ENCODE peak calls at places on chromosome 4, in six cellular contexts. One of them, this sample, is unnamed.
A peak's percentile ranks its signal among the peaks of the same experiment; 100 is the strongest.

GRCh38 chr4:81472249-81473085 is 760 bp upstream of the RASGEF1B start:
- DNase-seq in AG04450: no peak
- DNase-seq in A549: peak; percentile 14
- DNase-seq in GM13977: peak; percentile 63
- DNase-seq in IMR-90: no peak
- DNase-seq in RWPE1: peak; percentile 24
- DNase-seq in this sample: peak; percentile 8

GRCh38 chr4:111800551-111800950 is 344.7 kb upstream of the FAM241A start:
- DNase-seq in AG04450: no peak
- DNase-seq in A549: no peak
- DNase-seq in GM13977: no peak
- DNase-seq in IMR-90: no peak
- DNase-seq in RWPE1: no peak
- DNase-seq in this sample: no peak

GRCh38 chr4:116385583-116385982 is 699.8 kb downstream of the TRAM1L1 start:
- DNase-seq in AG04450: no peak
- DNase-seq in A549: no peak
- DNase-seq in GM13977: no peak
- DNase-seq in IMR-90: no peak
- DNase-seq in RWPE1: no peak
- DNase-seq in this sample: no peak

GRCh38 chr4:23068756-23069155 is 376.0 kb downstream of the GBA3 start:
- DNase-seq in AG04450: no peak
- DNase-seq in A549: no peak
- DNase-seq in GM13977: no peak
- DNase-seq in IMR-90: no peak
- DNase-seq in RWPE1: no peak
- DNase-seq in this sample: no peak

GRCh38 chr4:130736436-130737185 is 1640.7 kb downstream of the C4orf33 start:
- DNase-seq in AG04450: no peak
- DNase-seq in A549: no peak
- DNase-seq in GM13977: no peak
- DNase-seq in IMR-90: no peak
- DNase-seq in RWPE1: no peak
- DNase-seq in this sample: no peak

GRCh38 chr4:53763813-53764597 is 172.7 kb upstream of the LNX1 start:
- DNase-seq in AG04450: peak; percentile 68
- DNase-seq in A549: no peak
- DNase-seq in GM13977: no peak
- DNase-seq in IMR-90: peak; percentile 89
- DNase-seq in RWPE1: peak; percentile 5
- DNase-seq in this sample: peak; percentile 94

GRCh38 chr4:19324175-19324574 is 927.5 kb upstream of the SLIT2 start:
- DNase-seq in AG04450: no peak
- DNase-seq in A549: no peak
- DNase-seq in GM13977: no peak
- DNase-seq in IMR-90: no peak
- DNase-seq in RWPE1: no peak
- DNase-seq in this sample: no peak

GRCh38 chr4:133152801-133153526 is 3.9 kb downstream of the PCDH10 start:
- DNase-seq in AG04450: no peak
- DNase-seq in A549: no peak
- DNase-seq in GM13977: peak; percentile 22
- DNase-seq in IMR-90: no peak
- DNase-seq in RWPE1: no peak
- DNase-seq in this sample: no peak

GRCh38 chr4:84493092-84493850 is 5.8 kb downstream of the NKX6-1 start:
- DNase-seq in AG04450: no peak
- DNase-seq in A549: no peak
- DNase-seq in GM13977: no peak
- DNase-seq in IMR-90: peak; percentile 10
- DNase-seq in RWPE1: no peak
- DNase-seq in this sample: peak; percentile 9

GRCh38 chr4:140183270-140183669 is 29.3 kb upstream of the MAML3 start:
- DNase-seq in AG04450: no peak
- DNase-seq in A549: no peak
- DNase-seq in GM13977: no peak
- DNase-seq in IMR-90: no peak
- DNase-seq in RWPE1: no peak
- DNase-seq in this sample: no peak

GRCh38 chr4:109574443-109574850 is 14.4 kb downstream of the MCUB start:
- DNase-seq in AG04450: no peak
- DNase-seq in A549: peak; percentile 26
- DNase-seq in GM13977: no peak
- DNase-seq in IMR-90: no peak
- DNase-seq in RWPE1: no peak
- DNase-seq in this sample: no peak

GRCh38 chr4:109495514-109495913 is 61.9 kb downstream of the SEC24B start:
- DNase-seq in AG04450: no peak
- DNase-seq in A549: no peak
- DNase-seq in GM13977: no peak
- DNase-seq in IMR-90: no peak
- DNase-seq in RWPE1: no peak
- DNase-seq in this sample: no peak

GRCh38 chr4:7654550-7655266 is 220.0 kb upstream of the PSAPL1 start:
- DNase-seq in AG04450: no peak
- DNase-seq in A549: no peak
- DNase-seq in GM13977: no peak
- DNase-seq in IMR-90: no peak
- DNase-seq in RWPE1: no peak
- DNase-seq in this sample: no peak

GRCh38 chr4:163110442-163110841 is 56.2 kb downstream of the NAF1 start:
- DNase-seq in AG04450: no peak
- DNase-seq in A549: no peak
- DNase-seq in GM13977: no peak
- DNase-seq in IMR-90: no peak
- DNase-seq in RWPE1: no peak
- DNase-seq in this sample: no peak

GRCh38 chr4:163109967-163110366 is 56.7 kb downstream of the NAF1 start:
- DNase-seq in AG04450: no peak
- DNase-seq in A549: no peak
- DNase-seq in GM13977: no peak
- DNase-seq in IMR-90: no peak
- DNase-seq in RWPE1: no peak
- DNase-seq in this sample: no peak

GRCh38 chr4:163111588-163111987 is 55.1 kb downstream of the NAF1 start:
- DNase-seq in AG04450: no peak
- DNase-seq in A549: no peak
- DNase-seq in GM13977: no peak
- DNase-seq in IMR-90: peak; percentile 26
- DNase-seq in RWPE1: no peak
- DNase-seq in this sample: peak; percentile 4

GRCh38 chr4:163108614-163109013 is 58.1 kb downstream of the NAF1 start:
- DNase-seq in AG04450: no peak
- DNase-seq in A549: no peak
- DNase-seq in GM13977: no peak
- DNase-seq in IMR-90: no peak
- DNase-seq in RWPE1: no peak
- DNase-seq in this sample: no peak

GRCh38 chr4:163107754-163108153 is 58.9 kb downstream of the NAF1 start:
- DNase-seq in AG04450: no peak
- DNase-seq in A549: no peak
- DNase-seq in GM13977: peak; percentile 17
- DNase-seq in IMR-90: peak; percentile 46
- DNase-seq in RWPE1: no peak
- DNase-seq in this sample: peak; percentile 16
- TF ChIP-seq CTCF in AG04450: peak; percentile 50
- TF ChIP-seq CTCF in A549: peak; percentile 14
- TF ChIP-seq CTCF in GM13977: peak; percentile 49
- TF ChIP-seq CTCF in IMR-90: peak; percentile 54
- TF ChIP-seq CTCF in RWPE1: peak; percentile 10
- TF ChIP-seq CTCF in this sample: peak; percentile 72

GRCh38 chr4:38132140-38132673 is 172.0 kb downstream of the PTTG2 start:
- DNase-seq in AG04450: peak; percentile 79
- DNase-seq in A549: no peak
- DNase-seq in GM13977: peak; percentile 76
- DNase-seq in IMR-90: peak; percentile 99
- DNase-seq in RWPE1: peak; percentile 27
- DNase-seq in this sample: peak; percentile 87

GRCh38 chr4:38130884-38131283 is 170.7 kb downstream of the PTTG2 start:
- DNase-seq in AG04450: no peak
- DNase-seq in A549: no peak
- DNase-seq in GM13977: no peak
- DNase-seq in IMR-90: no peak
- DNase-seq in RWPE1: no peak
- DNase-seq in this sample: no peak

GRCh38 chr4:38132843-38133662 is 172.9 kb downstream of the PTTG2 start:
- DNase-seq in AG04450: no peak
- DNase-seq in A549: no peak
- DNase-seq in GM13977: no peak
- DNase-seq in IMR-90: no peak
- DNase-seq in RWPE1: no peak
- DNase-seq in this sample: no peak

GRCh38 chr4:38129452-38129830 is 169.2 kb downstream of the PTTG2 start:
- DNase-seq in AG04450: no peak
- DNase-seq in A549: no peak
- DNase-seq in GM13977: no peak
- DNase-seq in IMR-90: no peak
- DNase-seq in RWPE1: no peak
- DNase-seq in this sample: no peak

GRCh38 chr4:38131371-38132139 is 171.4 kb downstream of the PTTG2 start:
- DNase-seq in AG04450: no peak
- DNase-seq in A549: no peak
- DNase-seq in GM13977: peak; percentile 37
- DNase-seq in IMR-90: no peak
- DNase-seq in RWPE1: no peak
- DNase-seq in this sample: no peak
- TF ChIP-seq CTCF in AG04450: no peak
- TF ChIP-seq CTCF in A549: no peak
- TF ChIP-seq CTCF in GM13977: no peak
- TF ChIP-seq CTCF in IMR-90: no peak
- TF ChIP-seq CTCF in RWPE1: no peak
- TF ChIP-seq CTCF in this sample: no peak

GRCh38 chr4:80324171-80324570 is 11.4 kb upstream of the CFAP299 start:
- DNase-seq in AG04450: no peak
- DNase-seq in A549: no peak
- DNase-seq in GM13977: no peak
- DNase-seq in IMR-90: no peak
- DNase-seq in RWPE1: no peak
- DNase-seq in this sample: no peak

GRCh38 chr4:80321776-80322175 is 13.8 kb upstream of the CFAP299 start:
- DNase-seq in AG04450: no peak
- DNase-seq in A549: no peak
- DNase-seq in GM13977: no peak
- DNase-seq in IMR-90: no peak
- DNase-seq in RWPE1: no peak
- DNase-seq in this sample: no peak

GRCh38 chr4:80321341-80321740 is 14.2 kb upstream of the CFAP299 start:
- DNase-seq in AG04450: no peak
- DNase-seq in A549: no peak
- DNase-seq in GM13977: no peak
- DNase-seq in IMR-90: no peak
- DNase-seq in RWPE1: no peak
- DNase-seq in this sample: no peak

GRCh38 chr4:80322716-80323115 is 12.8 kb upstream of the CFAP299 start:
- DNase-seq in AG04450: no peak
- DNase-seq in A549: no peak
- DNase-seq in GM13977: no peak
- DNase-seq in IMR-90: peak; percentile 68
- DNase-seq in RWPE1: peak; percentile 59
- DNase-seq in this sample: peak; percentile 63
- TF ChIP-seq CTCF in AG04450: peak; percentile 47
- TF ChIP-seq CTCF in A549: no peak
- TF ChIP-seq CTCF in GM13977: no peak
- TF ChIP-seq CTCF in IMR-90: peak; percentile 69
- TF ChIP-seq CTCF in RWPE1: no peak
- TF ChIP-seq CTCF in this sample: peak; percentile 63

GRCh38 chr4:67332627-67333026 is 212.7 kb downstream of the CENPC start:
- DNase-seq in AG04450: no peak
- DNase-seq in A549: no peak
- DNase-seq in GM13977: no peak
- DNase-seq in IMR-90: no peak
- DNase-seq in RWPE1: peak; percentile 15
- DNase-seq in this sample: peak; percentile 7
- TF ChIP-seq CTCF in AG04450: peak; percentile 47
- TF ChIP-seq CTCF in A549: no peak
- TF ChIP-seq CTCF in GM13977: peak; percentile 41
- TF ChIP-seq CTCF in IMR-90: peak; percentile 13
- TF ChIP-seq CTCF in RWPE1: no peak
- TF ChIP-seq CTCF in this sample: peak; percentile 73

GRCh38 chr4:76197971-76198410 is 15.6 kb downstream of the SCARB2 start:
- DNase-seq in AG04450: peak; percentile 32
- DNase-seq in A549: no peak
- DNase-seq in GM13977: peak; percentile 20
- DNase-seq in IMR-90: peak; percentile 69
- DNase-seq in RWPE1: no peak
- DNase-seq in this sample: no peak

GRCh38 chr4:76197001-76197743 is 16.5 kb downstream of the SCARB2 start:
- DNase-seq in AG04450: no peak
- DNase-seq in A549: no peak
- DNase-seq in GM13977: no peak
- DNase-seq in IMR-90: peak; percentile 41
- DNase-seq in RWPE1: no peak
- DNase-seq in this sample: peak; percentile 22

GRCh38 chr4:76198411-76199237 is 15.0 kb downstream of the SCARB2 start:
- DNase-seq in AG04450: peak; percentile 72
- DNase-seq in A549: no peak
- DNase-seq in GM13977: peak; percentile 46
- DNase-seq in IMR-90: peak; percentile 89
- DNase-seq in RWPE1: peak; percentile 46
- DNase-seq in this sample: peak; percentile 74

GRCh38 chr4:76200771-76201224 is 12.8 kb downstream of the SCARB2 start:
- DNase-seq in AG04450: no peak
- DNase-seq in A549: no peak
- DNase-seq in GM13977: no peak
- DNase-seq in IMR-90: no peak
- DNase-seq in RWPE1: no peak
- DNase-seq in this sample: no peak

GRCh38 chr4:76199664-76200211 is 13.9 kb downstream of the SCARB2 start:
- DNase-seq in AG04450: no peak
- DNase-seq in A549: no peak
- DNase-seq in GM13977: peak; percentile 34
- DNase-seq in IMR-90: peak; percentile 31
- DNase-seq in RWPE1: no peak
- DNase-seq in this sample: no peak
- TF ChIP-seq CTCF in AG04450: no peak
- TF ChIP-seq CTCF in A549: no peak
- TF ChIP-seq CTCF in GM13977: peak; percentile 41
- TF ChIP-seq CTCF in IMR-90: no peak
- TF ChIP-seq CTCF in RWPE1: no peak
- TF ChIP-seq CTCF in this sample: no peak

DNA sequence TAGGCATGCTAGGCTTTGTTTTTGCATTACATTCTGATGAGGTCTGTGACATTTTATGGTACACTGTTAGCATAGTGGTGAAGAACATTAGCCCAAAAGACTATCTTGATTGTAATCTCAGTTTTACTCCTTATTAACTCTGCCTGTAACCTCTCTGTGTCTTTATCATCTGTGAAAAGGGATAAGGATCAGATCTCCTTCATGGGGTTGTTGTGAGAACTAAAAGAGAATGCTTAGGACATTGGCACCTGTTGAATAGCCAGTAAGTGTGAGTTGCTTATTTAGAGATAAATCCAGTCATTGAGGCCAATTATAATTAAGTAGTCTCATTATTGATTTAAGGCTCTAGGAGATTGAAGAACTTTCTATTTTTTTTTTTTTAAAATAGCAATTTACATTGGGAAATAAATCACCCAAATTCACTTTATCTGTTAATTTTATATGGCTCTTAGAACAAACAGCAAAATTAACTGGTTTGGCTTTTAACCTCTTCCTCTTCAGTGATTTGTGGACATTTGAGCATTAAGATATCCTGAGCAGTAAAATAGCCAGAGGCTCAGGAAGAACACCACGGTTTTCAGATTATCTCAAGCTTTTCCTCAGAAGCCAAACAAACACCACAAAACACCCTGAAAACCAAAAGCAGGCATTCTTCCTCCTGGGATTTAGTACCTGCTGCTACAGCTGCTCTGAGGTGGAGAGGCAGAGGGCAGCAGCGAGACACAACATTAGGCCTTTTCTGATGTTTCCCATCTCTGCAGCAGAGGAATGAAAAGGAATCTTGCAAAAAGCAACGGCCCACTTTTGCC is 192.9 kb downstream of the ARHGAP10 start:
- DNase-seq in AG04450: no peak
- DNase-seq in A549: peak; percentile 4
- DNase-seq in GM13977: no peak
- DNase-seq in IMR-90: peak; percentile 40
- DNase-seq in RWPE1: peak; percentile 8
- DNase-seq in this sample: peak; percentile 14
- TF ChIP-seq CTCF in AG04450: peak; percentile 61
- TF ChIP-seq CTCF in A549: no peak
- TF ChIP-seq CTCF in GM13977: peak; percentile 52
- TF ChIP-seq CTCF in IMR-90: peak; percentile 43
- TF ChIP-seq CTCF in RWPE1: peak; percentile 30
- TF ChIP-seq CTCF in this sample: peak; percentile 61

This sample was measured in HFFc6.